ENCODE peak calls at places on chromosomes 11 and 22, in five cellular contexts. One of them, this sample, is unnamed.

GRCh38 chr22:32627091-32627490 is 152.5 kb downstream of the FBXO7 start:
- DNase-seq in H1: no peak
- DNase-seq in A549: no peak
- DNase-seq in HCT116: no peak
- DNase-seq in HepG2: peak
- DNase-seq in this sample: no peak

GRCh38 chr11:95341246-95341645 is 110.2 kb upstream of the SESN3 start:
- DNase-seq in HCT116: no peak
- DNase-seq in H1: no peak
- DNase-seq in HepG2: no peak
- DNase-seq in A549: no peak
- DNase-seq in this sample: no peak

GRCh38 chr11:95692526-95693270 is 96.9 kb downstream of the FAM76B start:
- DNase-seq in A549: no peak
- DNase-seq in HepG2: no peak
- DNase-seq in HCT116: no peak
- DNase-seq in H1: no peak
- DNase-seq in this sample: no peak

GRCh38 chr11:10032991-10033390 is 261.0 kb downstream of the SBF2 start:
- DNase-seq in HCT116: no peak
- DNase-seq in A549: no peak
- DNase-seq in HepG2: no peak
- DNase-seq in H1: no peak
- DNase-seq in this sample: no peak

GRCh38 chr11:73563539-73564200 is 34.2 kb downstream of the FAM168A start:
- DNase-seq in A549: no peak
- DNase-seq in H1: no peak
- DNase-seq in HCT116: no peak
- DNase-seq in HepG2: no peak
- DNase-seq in this sample: no peak

GRCh38 chr22:16568425-16568758 is 24.2 kb downstream of the CCT8L2 start:
- DNase-seq in A549: no peak
- DNase-seq in HCT116: no peak
- DNase-seq in H1: no peak
- DNase-seq in HepG2: no peak
- DNase-seq in this sample: no peak

GRCh38 chr11:117929568-117930207 is 486 bp upstream of the TMPRSS13 start:
- DNase-seq in HCT116: no peak
- DNase-seq in A549: no peak
- DNase-seq in H1: no peak
- DNase-seq in HepG2: no peak
- DNase-seq in this sample: no peak

GRCh38 chr11:109040303-109040702 is 375.4 kb downstream of the DDX10 start:
- DNase-seq in HepG2: peak
- DNase-seq in HCT116: peak
- DNase-seq in H1: peak
- DNase-seq in A549: no peak
- DNase-seq in this sample: peak

GRCh38 chr11:18310800-18311340 is 11.1 kb downstream of the HPS5 start:
- DNase-seq in H1: no peak
- DNase-seq in HepG2: no peak
- DNase-seq in A549: no peak
- DNase-seq in HCT116: no peak
- DNase-seq in this sample: peak

GRCh38 chr22:22855617-22856308 is 31.9 kb upstream of the IGLL5 start:
- DNase-seq in HepG2: peak
- DNase-seq in H1: no peak
- DNase-seq in A549: no peak
- DNase-seq in HCT116: no peak
- DNase-seq in this sample: peak

GRCh38 chr22:23531283-23531921 is 48.7 kb downstream of the IGLL1 start:
- DNase-seq in HepG2: no peak
- DNase-seq in H1: no peak
- DNase-seq in HCT116: no peak
- DNase-seq in A549: no peak
- DNase-seq in this sample: no peak

GRCh38 chr11:124174001-124174400 is 9.1 kb upstream of the OR10D3 start:
- DNase-seq in HCT116: peak
- DNase-seq in H1: no peak
- DNase-seq in A549: peak
- DNase-seq in HepG2: peak
- DNase-seq in this sample: peak

GRCh38 chr11:6357222-6357621 is 33.1 kb upstream of the SMPD1 start:
- DNase-seq in HCT116: peak
- DNase-seq in A549: no peak
- DNase-seq in HepG2: no peak
- DNase-seq in H1: no peak
- DNase-seq in this sample: peak

GRCh38 chr11:12235945-12236743 is 125.8 kb downstream of the MICAL2 start:
- DNase-seq in HCT116: peak
- DNase-seq in H1: no peak
- DNase-seq in A549: peak
- DNase-seq in HepG2: peak
- DNase-seq in this sample: peak

GRCh38 chr11:131668867-131669780 is 298.7 kb downstream of the NTM start:
- DNase-seq in HCT116: peak
- DNase-seq in HepG2: peak
- DNase-seq in A549: peak
- DNase-seq in H1: no peak
- DNase-seq in this sample: peak

GRCh38 chr11:45803981-45804805 is 756 bp upstream of the SLC35C1 start:
- DNase-seq in A549: peak
- DNase-seq in HCT116: no peak
- DNase-seq in HepG2: peak
- DNase-seq in H1: no peak
- DNase-seq in this sample: peak

GRCh38 chr11:86174101-86175046 is 70.2 kb upstream of the EED start:
- DNase-seq in H1: no peak
- DNase-seq in HCT116: no peak
- DNase-seq in A549: no peak
- DNase-seq in HepG2: peak
- DNase-seq in this sample: no peak

GRCh38 chr11:94243571-94244229 is 60.7 kb upstream of the IZUMO1R start:
- DNase-seq in HCT116: no peak
- DNase-seq in H1: no peak
- DNase-seq in A549: no peak
- DNase-seq in HepG2: no peak
- DNase-seq in this sample: no peak

DNA sequence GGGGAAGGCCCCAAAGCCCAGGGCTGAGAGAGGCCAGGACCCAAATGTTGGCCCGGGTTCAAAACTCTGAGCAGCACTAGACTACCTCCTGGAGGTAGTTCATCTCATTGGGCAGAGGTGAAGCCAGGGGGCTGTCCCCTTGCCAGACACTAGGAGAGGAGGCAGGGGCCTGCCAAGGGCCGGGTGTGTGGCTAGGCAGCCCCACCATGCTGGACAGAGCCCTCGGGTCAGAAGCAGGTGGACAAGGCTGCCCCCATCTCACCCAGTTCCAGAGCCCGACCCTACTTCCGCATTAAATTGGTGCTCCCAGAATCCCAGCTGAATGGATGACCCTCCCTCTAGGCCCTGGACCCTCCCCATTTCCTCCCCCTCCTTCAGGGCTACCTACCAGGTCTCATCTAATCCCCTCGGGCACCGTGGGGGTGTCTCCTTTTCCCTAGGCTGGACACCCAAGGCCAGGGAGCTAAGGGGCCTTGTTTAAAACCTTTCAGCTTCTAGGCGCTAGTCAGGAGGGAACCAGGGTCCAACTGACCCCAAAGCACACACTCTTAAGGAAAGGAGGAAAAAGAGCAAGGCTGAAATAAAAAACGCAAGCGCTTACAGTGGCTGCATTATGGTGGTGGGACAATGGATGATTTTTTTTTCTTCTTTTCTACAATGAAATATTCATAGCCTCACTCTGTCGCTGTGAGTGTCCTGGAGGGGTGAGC is 72.1 kb upstream of the TCF20 start:
- DNase-seq in HepG2: no peak
- DNase-seq in HCT116: no peak
- DNase-seq in A549: no peak
- DNase-seq in H1: no peak
- DNase-seq in this sample: no peak
- TF ChIP-seq POLR2A in HepG2: no peak
- TF ChIP-seq POLR2A in HCT116: no peak
- TF ChIP-seq POLR2A in A549: no peak
- TF ChIP-seq POLR2A in H1: no peak
- TF ChIP-seq POLR2A in this sample: no peak

DNA sequence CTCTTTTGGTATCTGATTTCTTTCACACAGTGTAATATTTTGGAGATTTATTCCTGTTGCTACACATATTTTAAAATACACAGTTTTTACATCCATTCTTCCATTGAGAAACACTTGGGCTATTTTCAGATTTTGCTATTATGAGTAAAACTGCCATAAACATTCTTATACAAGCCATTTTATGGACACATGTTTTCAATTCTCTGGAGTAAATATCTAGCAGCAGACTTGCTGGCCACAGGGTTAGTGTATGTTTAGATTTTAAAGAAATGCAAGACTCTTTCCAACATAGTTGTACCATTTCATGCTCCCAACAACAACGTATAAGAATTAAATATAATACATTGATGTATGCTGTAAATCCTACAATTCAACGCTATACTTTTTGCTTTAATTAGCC is 360.8 kb upstream of the PITPNB start:
- DNase-seq in HCT116: no peak
- DNase-seq in A549: no peak
- DNase-seq in HepG2: no peak
- DNase-seq in H1: no peak
- DNase-seq in this sample: no peak
- TF ChIP-seq MAX in HCT116: no peak
- TF ChIP-seq MAX in A549: no peak
- TF ChIP-seq MAX in HepG2: no peak
- TF ChIP-seq MAX in H1: no peak
- TF ChIP-seq MAX in this sample: no peak

DNA sequence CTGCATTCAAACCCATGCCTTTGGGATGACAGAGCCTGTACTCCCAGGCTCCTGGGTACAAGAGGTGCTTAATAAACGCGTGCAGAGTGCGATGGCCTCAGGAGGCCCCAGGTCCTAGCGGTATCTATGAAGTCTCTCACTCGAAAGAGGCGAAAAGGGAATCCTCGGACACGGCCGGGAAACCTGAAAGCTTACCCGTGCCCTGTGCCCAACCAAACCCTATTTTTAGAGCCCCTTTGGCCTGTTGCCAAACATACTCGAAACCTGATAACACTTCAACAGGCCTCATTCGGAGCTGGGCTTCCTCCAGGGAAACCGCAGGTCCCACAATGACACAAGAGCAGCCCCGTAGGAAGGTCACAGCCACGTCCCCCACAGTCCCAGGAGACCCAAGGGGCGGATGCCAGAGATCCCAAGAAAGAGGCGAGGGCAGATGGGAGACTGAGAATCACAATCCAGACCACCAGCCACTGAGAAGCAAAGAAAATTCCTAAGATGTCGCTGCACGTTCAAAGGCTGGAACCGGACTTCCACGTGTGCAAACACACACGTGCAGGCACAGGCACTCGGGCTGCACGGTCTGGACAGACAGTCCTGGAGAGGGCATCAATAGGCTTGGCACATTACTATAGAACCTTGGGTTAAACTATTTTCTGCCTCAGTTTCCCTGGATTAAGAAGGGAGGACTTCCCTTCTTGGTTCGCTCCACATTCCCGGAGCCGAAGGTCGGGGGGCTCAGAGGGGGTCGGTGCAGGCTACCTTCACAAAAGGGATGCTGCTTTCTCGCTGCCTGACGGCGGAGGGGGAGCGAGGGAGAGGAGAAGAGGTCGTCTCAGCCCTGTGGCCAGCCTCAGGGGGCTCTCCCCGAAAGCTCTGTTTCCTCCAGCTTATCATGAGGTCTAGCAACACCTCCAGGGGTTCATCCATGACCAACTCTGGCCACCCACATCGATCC is 8.2 kb downstream of the PDGFB start:
- DNase-seq in A549: no peak
- DNase-seq in HCT116: no peak
- DNase-seq in H1: no peak
- DNase-seq in HepG2: no peak
- DNase-seq in this sample: peak
- TF ChIP-seq POLR2A in A549: no peak
- TF ChIP-seq POLR2A in HCT116: no peak
- TF ChIP-seq POLR2A in H1: no peak
- TF ChIP-seq POLR2A in HepG2: no peak
- TF ChIP-seq POLR2A in this sample: no peak

DNA sequence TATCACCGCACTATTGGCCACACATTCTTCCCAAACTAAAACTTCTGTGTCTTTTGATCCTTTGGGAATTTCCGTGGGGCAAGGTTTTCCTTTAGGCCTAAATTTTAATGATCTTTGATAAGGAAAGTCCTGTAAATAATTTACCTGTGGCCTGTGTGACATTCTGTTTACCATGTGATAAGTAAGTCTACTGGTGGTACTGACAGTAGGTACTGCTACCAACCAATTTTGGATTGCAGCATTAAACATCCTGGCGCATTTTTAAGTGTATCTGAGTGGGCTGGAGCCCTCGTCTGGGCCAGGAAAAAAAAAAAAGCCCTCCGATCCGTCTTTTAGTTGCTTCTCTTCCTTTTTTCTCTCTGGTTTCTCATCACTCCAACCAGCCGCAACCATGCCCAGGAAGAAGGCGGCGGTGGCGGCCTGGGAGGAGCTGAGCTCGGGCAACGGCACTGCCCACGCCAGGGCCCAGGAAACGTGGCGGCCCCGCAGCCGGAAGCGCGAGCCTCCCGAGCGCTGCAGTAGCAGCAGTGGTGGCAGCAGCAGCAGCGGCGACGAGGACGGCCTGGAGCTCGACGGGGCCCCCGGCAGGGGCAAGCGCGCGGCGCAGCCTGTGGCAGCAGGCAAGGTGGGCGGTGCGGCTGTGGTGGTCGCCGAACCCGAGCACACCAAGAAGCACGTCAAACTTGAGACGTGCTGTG is 33.6 kb downstream of the ASRGL1 start:
- DNase-seq in HCT116: no peak
- DNase-seq in H1: no peak
- DNase-seq in A549: no peak
- DNase-seq in HepG2: no peak
- DNase-seq in this sample: no peak
- TF ChIP-seq MAX in HCT116: no peak
- TF ChIP-seq MAX in H1: no peak
- TF ChIP-seq MAX in A549: no peak
- TF ChIP-seq MAX in HepG2: no peak
- TF ChIP-seq MAX in this sample: no peak

GRCh38 chr22:28882878-28883656 is at the start of gene ZNRF3:
- DNase-seq in HepG2: peak
- DNase-seq in H1: peak
- DNase-seq in A549: peak
- DNase-seq in HCT116: peak
- DNase-seq in this sample: peak
- TF ChIP-seq POLR2A in HepG2: peak
- TF ChIP-seq POLR2A in H1: no peak
- TF ChIP-seq POLR2A in A549: peak
- TF ChIP-seq POLR2A in HCT116: peak
- TF ChIP-seq POLR2A in this sample: peak